ENCODE peak calls at places on chromosomes 7 and 10, in four cellular contexts. S, I, H and K are unnamed samples.

GRCh38 chr7:158617737-158618128 is 30.1 kb upstream of the PTPRN2 start:
- DNase-seq in S (peak), I (no peak), H (no peak), K (no peak)

GRCh38 chr10:5468262-5469106 is 30.9 kb downstream of the CALML5 start:
- DNase-seq in S (no peak), I (no peak), H (no peak), K (no peak)

GRCh38 chr10:59465089-59465488 is 102.7 kb upstream of the FAM13C start:
- DNase-seq in S (peak), I (no peak), H (no peak), K (no peak)

GRCh38 chr7:86248977-86249376 is 394.7 kb upstream of the GRM3 start:
- DNase-seq in S (no peak), I (no peak), H (no peak), K (no peak)

GRCh38 chr10:24894309-24894708 is 58.1 kb downstream of the PRTFDC1 start:
- DNase-seq in S (peak), I (no peak), H (no peak), K (no peak)

GRCh38 chr10:132245056-132245455 is 58.3 kb downstream of the DPYSL4 start:
- DNase-seq in S (no peak), I (no peak), H (peak), K (no peak)

GRCh38 chr7:36904802-36905201 is 180.5 kb upstream of the AOAH start:
- DNase-seq in S (no peak), I (no peak), H (no peak), K (no peak)

GRCh38 chr10:6089334-6090219 is 743 bp downstream of the RBM17 start:
- DNase-seq in S (no peak), I (peak), H (peak), K (no peak)

GRCh38 chr7:116197355-116197754 is 13.0 kb upstream of the TES start:
- DNase-seq in S (no peak), I (no peak), H (no peak), K (no peak)

GRCh38 chr7:7489546-7489945 is 46.1 kb downstream of the COL28A1 start:
- DNase-seq in S (no peak), I (no peak), H (no peak), K (no peak)

GRCh38 chr10:93261961-93262610 is 188.4 kb downstream of the CYP26A1 start:
- DNase-seq in S (peak), I (no peak), H (no peak), K (no peak)

GRCh38 chr7:35647171-35647574 is 47.8 kb downstream of the HERPUD2 start:
- DNase-seq in S (peak), I (no peak), H (peak), K (no peak)

GRCh38 chr7:98282727-98283126 is 1.2 kb downstream of the BRI3 start:
- DNase-seq in S (no peak), I (no peak), H (no peak), K (no peak)

GRCh38 chr10:110006358-110007170 is 1.2 kb upstream of the ADD3 start:
- DNase-seq in S (peak), I (no peak), H (peak), K (peak)

GRCh38 chr7:5296627-5297226 is 14.0 kb downstream of the SLC29A4 start:
- DNase-seq in S (no peak), I (peak), H (peak), K (no peak)

GRCh38 chr10:112986791-112987190 is 36.7 kb downstream of the TCF7L2 start:
- DNase-seq in S (peak), I (no peak), H (no peak), K (no peak)

GRCh38 chr7:74527842-74528241 is 74.1 kb downstream of the GTF2IRD1 start:
- DNase-seq in S (no peak), I (no peak), H (no peak), K (peak)

GRCh38 chr10:99548041-99548530 is 15.3 kb downstream of the NKX2-3 start:
- DNase-seq in S (no peak), I (no peak), H (no peak), K (no peak)

GRCh38 chr7:51428226-51428887 is 111.7 kb upstream of the COBL start:
- DNase-seq in S (no peak), I (no peak), H (no peak), K (no peak)

GRCh38 chr10:113133497-113133896 is 183.4 kb downstream of the TCF7L2 start:
- DNase-seq in S (peak), I (no peak), H (no peak), K (no peak)

GRCh38 chr7:116805100-116805544 is 57.3 kb upstream of the CAPZA2 start:
- DNase-seq in S (peak), I (no peak), H (no peak), K (no peak)

GRCh38 chr7:121504478-121504877 is 108.4 kb upstream of the FAM3C start:
- DNase-seq in S (peak), I (no peak), H (no peak), K (no peak)

GRCh38 chr10:59578013-59578412 is 131.6 kb downstream of the SLC16A9 start:
- DNase-seq in S (no peak), I (no peak), H (no peak), K (no peak)

GRCh38 chr10:103612462-103613365 is 119.2 kb downstream of the NEURL1 start:
- DNase-seq in S (peak), I (no peak), H (no peak), K (no peak)

GRCh38 chr7:146366938-146367337 is 250.3 kb downstream of the CNTNAP2 start:
- DNase-seq in S (peak), I (no peak), H (no peak), K (no peak)

GRCh38 chr10:119313645-119314044 is 106.3 kb downstream of the GRK5 start:
- DNase-seq in S (no peak), I (peak), H (no peak), K (peak)

GRCh38 chr10:55191236-55191860 is 390.3 kb upstream of the PCDH15 start:
- DNase-seq in S (no peak), I (no peak), H (no peak), K (no peak)

GRCh38 chr10:18649364-18649959 is 1.9 kb downstream of the NSUN6 start:
- DNase-seq in S (no peak), I (no peak), H (no peak), K (no peak)